ENCODE peak calls at places on chromosome 1, in seven cellular contexts. Z is adipocyte, X is mammary epithelial cell, S is activated gamma-delta T cell treated with Interleukin-2 at 50 U/mL for 16 hours, L is iris pigment epithelial cell, Q is occipital lobe, N is SIG-M5. A is an unnamed sample.
A peak's percentile ranks its signal among the peaks of the same experiment; 100 is the strongest.

GRCh38 chr1:75643460-75643859 is 32.5 kb upstream of the SLC44A5 start:
- DNase-seq in Z (no peak), X (peak; percentile 22), S (no peak), L (no peak), Q (no peak), N (no peak), A (peak; percentile 3)

GRCh38 chr1:234887026-234887910 is 241.4 kb downstream of the TOMM20 start:
- DNase-seq in Z (no peak), X (no peak), S (no peak), L (peak; percentile 21), Q (no peak), N (no peak), A (no peak)

GRCh38 chr1:20366766-20367602 is 76.3 kb downstream of the VWA5B1 start:
- DNase-seq in Z (peak; percentile 50), X (peak; percentile 48), S (no peak), L (peak; percentile 51), Q (no peak), N (no peak), A (peak; percentile 59)

GRCh38 chr1:94634977-94635416 is 93.4 kb upstream of the F3 start:
- DNase-seq in Z (no peak), X (no peak), S (no peak), L (peak; percentile 56), Q (no peak), N (no peak), A (peak; percentile 74)

GRCh38 chr1:225462714-225463574 is 35.1 kb upstream of the LBR start:
- DNase-seq in Z (no peak), X (no peak), S (no peak), L (no peak), Q (no peak), N (no peak), A (no peak)

GRCh38 chr1:42146916-42147320 is 6.3 kb upstream of the GUCA2B start:
- DNase-seq in Z (peak; percentile 75), X (peak; percentile 79), S (peak; percentile 61), L (peak; percentile 45), Q (no peak), N (no peak), A (peak; percentile 62)

GRCh38 chr1:25766721-25767436 is 33.1 kb upstream of the SELENON start:
- DNase-seq in Z (no peak), X (no peak), S (no peak), L (no peak), Q (peak; percentile 37), N (no peak), A (no peak)

GRCh38 chr1:22780696-22781095 is 70.1 kb downstream of the EPHB2 start:
- DNase-seq in Z (no peak), X (no peak), S (no peak), L (peak; percentile 28), Q (no peak), N (no peak), A (peak; percentile 14)

GRCh38 chr1:43930168-43930948 is 3.2 kb upstream of the ARTN start:
- DNase-seq in Z (no peak), X (no peak), S (no peak), L (no peak), Q (no peak), N (no peak), A (no peak)

GRCh38 chr1:108590947-108591346 is 31.0 kb downstream of the EEIG2 start:
- DNase-seq in Z (peak; percentile 90), X (peak; percentile 70), S (no peak), L (peak; percentile 95), Q (no peak), N (no peak), A (peak; percentile 98)

GRCh38 chr1:169060906-169061683 is 45.4 kb upstream of the ATP1B1 start:
- DNase-seq in Z (no peak), X (no peak), S (no peak), L (no peak), Q (no peak), N (no peak), A (peak; percentile 48)

GRCh38 chr1:101309334-101310221 is 72.8 kb downstream of the S1PR1 start:
- DNase-seq in Z (peak; percentile 83), X (no peak), S (peak; percentile 73), L (peak; percentile 55), Q (peak; percentile 37), N (peak; percentile 13), A (peak; percentile 49)

GRCh38 chr1:183173828-183174227 is 12.2 kb upstream of the LAMC2 start:
- DNase-seq in Z (no peak), X (no peak), S (no peak), L (no peak), Q (no peak), N (no peak), A (no peak)

GRCh38 chr1:201191723-201192477 is 1.3 kb downstream of the IGFN1 start:
- DNase-seq in Z (peak; percentile 33), X (peak; percentile 92), S (no peak), L (peak; percentile 92), Q (no peak), N (no peak), A (peak; percentile 91)